ENCODE peak calls at places on chromosomes 12 and 14, in seven cellular contexts. One of them, this sample, is unnamed.

GRCh38 chr12:129145381-129145780 is 292.1 kb downstream of the GLT1D1 start:
- DNase-seq in astrocyte: no peak
- DNase-seq in NCI-H2171: no peak
- DNase-seq in NCI-H748 treated with DMSO at 0.1 percent for 48 hours: no peak
- DNase-seq in GM23338: no peak
- DNase-seq in amniotic stem cell: no peak
- DNase-seq in GM20000: no peak
- DNase-seq in this sample: peak; percentile 26

GRCh38 chr14:70649803-70650202 is 8.1 kb downstream of the TTC9 start:
- DNase-seq in astrocyte: no peak
- DNase-seq in NCI-H2171: no peak
- DNase-seq in NCI-H748 treated with DMSO at 0.1 percent for 48 hours: no peak
- DNase-seq in GM23338: no peak
- DNase-seq in amniotic stem cell: no peak
- DNase-seq in GM20000: no peak
- DNase-seq in this sample: no peak

GRCh38 chr12:57225680-57226190 is 3.8 kb upstream of the SHMT2 start:
- DNase-seq in astrocyte: no peak
- DNase-seq in NCI-H2171: no peak
- DNase-seq in NCI-H748 treated with DMSO at 0.1 percent for 48 hours: no peak
- DNase-seq in GM23338: no peak
- DNase-seq in amniotic stem cell: no peak
- DNase-seq in GM20000: no peak
- DNase-seq in this sample: no peak

GRCh38 chr12:15700595-15700994 is 88.6 kb downstream of the EPS8 start:
- DNase-seq in astrocyte: peak; percentile 96
- DNase-seq in NCI-H2171: no peak
- DNase-seq in NCI-H748 treated with DMSO at 0.1 percent for 48 hours: no peak
- DNase-seq in GM23338: no peak
- DNase-seq in amniotic stem cell: peak; percentile 70
- DNase-seq in GM20000: peak; percentile 19
- DNase-seq in this sample: no peak

GRCh38 chr12:49019435-49020317 is 1.1 kb upstream of the PRKAG1 start:
- DNase-seq in astrocyte: no peak
- DNase-seq in NCI-H2171: no peak
- DNase-seq in NCI-H748 treated with DMSO at 0.1 percent for 48 hours: no peak
- DNase-seq in GM23338: peak; percentile 78
- DNase-seq in amniotic stem cell: no peak
- DNase-seq in GM20000: peak; percentile 71
- DNase-seq in this sample: peak; percentile 38

GRCh38 chr14:94904636-94905035 is 134.7 kb upstream of the GSC start:
- DNase-seq in astrocyte: peak; percentile 58
- DNase-seq in NCI-H2171: no peak
- DNase-seq in NCI-H748 treated with DMSO at 0.1 percent for 48 hours: no peak
- DNase-seq in GM23338: peak; percentile 10
- DNase-seq in amniotic stem cell: peak; percentile 29
- DNase-seq in GM20000: no peak
- DNase-seq in this sample: no peak

GRCh38 chr14:68318788-68319187 is 474.1 kb downstream of the ZFP36L1 start:
- DNase-seq in astrocyte: no peak
- DNase-seq in NCI-H2171: no peak
- DNase-seq in NCI-H748 treated with DMSO at 0.1 percent for 48 hours: no peak
- DNase-seq in GM23338: no peak
- DNase-seq in amniotic stem cell: no peak
- DNase-seq in GM20000: no peak
- DNase-seq in this sample: no peak

GRCh38 chr14:97275276-97275675 is 478.1 kb downstream of the VRK1 start:
- DNase-seq in astrocyte: peak; percentile 37
- DNase-seq in NCI-H2171: no peak
- DNase-seq in NCI-H748 treated with DMSO at 0.1 percent for 48 hours: no peak
- DNase-seq in GM23338: no peak
- DNase-seq in amniotic stem cell: no peak
- DNase-seq in GM20000: no peak
- DNase-seq in this sample: no peak

GRCh38 chr14:49977126-49977841 is 84.4 kb downstream of the ARF6 start:
- DNase-seq in astrocyte: no peak
- DNase-seq in NCI-H2171: no peak
- DNase-seq in NCI-H748 treated with DMSO at 0.1 percent for 48 hours: no peak
- DNase-seq in GM23338: no peak
- DNase-seq in amniotic stem cell: no peak
- DNase-seq in GM20000: no peak
- DNase-seq in this sample: no peak

GRCh38 chr14:93120952-93121834 is 5.5 kb upstream of the ITPK1 start:
- DNase-seq in astrocyte: no peak
- DNase-seq in NCI-H2171: no peak
- DNase-seq in NCI-H748 treated with DMSO at 0.1 percent for 48 hours: no peak
- DNase-seq in GM23338: no peak
- DNase-seq in amniotic stem cell: no peak
- DNase-seq in GM20000: no peak
- DNase-seq in this sample: no peak

GRCh38 chr14:38285962-38286361 is 30.1 kb upstream of the CLEC14A start:
- DNase-seq in astrocyte: peak; percentile 6
- DNase-seq in NCI-H2171: no peak
- DNase-seq in NCI-H748 treated with DMSO at 0.1 percent for 48 hours: no peak
- DNase-seq in GM23338: no peak
- DNase-seq in amniotic stem cell: no peak
- DNase-seq in GM20000: no peak
- DNase-seq in this sample: no peak

GRCh38 chr14:72518809-72519377 is 375.0 kb downstream of the DPF3 start:
- DNase-seq in astrocyte: peak; percentile 39
- DNase-seq in NCI-H2171: no peak
- DNase-seq in NCI-H748 treated with DMSO at 0.1 percent for 48 hours: no peak
- DNase-seq in GM23338: no peak
- DNase-seq in amniotic stem cell: no peak
- DNase-seq in GM20000: peak; percentile 41
- DNase-seq in this sample: no peak

GRCh38 chr14:65359503-65359902 is 53.0 kb upstream of the FUT8 start:
- DNase-seq in astrocyte: peak; percentile 39
- DNase-seq in NCI-H2171: no peak
- DNase-seq in NCI-H748 treated with DMSO at 0.1 percent for 48 hours: no peak
- DNase-seq in GM23338: no peak
- DNase-seq in amniotic stem cell: no peak
- DNase-seq in GM20000: no peak
- DNase-seq in this sample: no peak

GRCh38 chr14:101082036-101082435 is 178.5 kb upstream of the RTL1 start:
- DNase-seq in astrocyte: no peak
- DNase-seq in NCI-H2171: no peak
- DNase-seq in NCI-H748 treated with DMSO at 0.1 percent for 48 hours: no peak
- DNase-seq in GM23338: no peak
- DNase-seq in amniotic stem cell: no peak
- DNase-seq in GM20000: no peak
- DNase-seq in this sample: no peak

GRCh38 chr12:50055831-50056628 is 1.4 kb upstream of the ASIC1 start:
- DNase-seq in astrocyte: no peak
- DNase-seq in NCI-H2171: peak; percentile 91
- DNase-seq in NCI-H748 treated with DMSO at 0.1 percent for 48 hours: no peak
- DNase-seq in GM23338: peak; percentile 84
- DNase-seq in amniotic stem cell: no peak
- DNase-seq in GM20000: peak; percentile 92
- DNase-seq in this sample: peak; percentile 32

GRCh38 chr12:51415931-51416330 is 8.7 kb upstream of the SLC4A8 start:
- DNase-seq in astrocyte: no peak
- DNase-seq in NCI-H2171: no peak
- DNase-seq in NCI-H748 treated with DMSO at 0.1 percent for 48 hours: no peak
- DNase-seq in GM23338: no peak
- DNase-seq in amniotic stem cell: no peak
- DNase-seq in GM20000: no peak
- DNase-seq in this sample: no peak